ENCODE peak calls at places on chromosomes 12 and 14, in four cellular contexts. N is progenitor cell of endocrine pancreas, J is psoas muscle, A is WTC11. H is an unnamed sample.

GRCh38 chr12:52084491-52085231 is 5.2 kb downstream of the SMIM41 start:
- DNase-seq in A (no peak), N (no peak), J (no peak), H (no peak)

GRCh38 chr12:123973552-123974341 is 732 bp downstream of the ZNF664 start:
- DNase-seq in J (peak; percentile 54), N (peak; percentile 41), A (peak; percentile 58), H (peak; percentile 74)

GRCh38 chr14:104343690-104344640 is 205.6 kb downstream of the KIF26A start:
- DNase-seq in N (no peak), A (peak; percentile 17), J (no peak), H (no peak)

GRCh38 chr12:93638095-93638494 is 39.1 kb upstream of the CRADD start:
- DNase-seq in A (no peak), J (no peak), N (no peak), H (no peak)

GRCh38 chr12:115456946-115457689 is 773.1 kb upstream of the TBX3 start:
- DNase-seq in A (peak; percentile 56), N (no peak), J (no peak), H (no peak)

GRCh38 chr12:63420206-63420644 is 248.1 kb downstream of the DPY19L2 start:
- DNase-seq in N (no peak), J (no peak), A (peak; percentile 80), H (no peak)

GRCh38 chr12:114863911-114864310 is 179.9 kb upstream of the TBX3 start:
- DNase-seq in N (no peak), A (no peak), J (no peak), H (no peak)

GRCh38 chr12:124680863-124681778 is 113.7 kb upstream of the NCOR2 start:
- DNase-seq in J (peak; percentile 73), N (no peak), A (peak; percentile 39), H (no peak)

GRCh38 chr12:18074001-18074400 is 16.0 kb downstream of the RERGL start:
- DNase-seq in J (no peak), N (no peak), A (no peak), H (no peak)

GRCh38 chr12:90497923-90498545 is 456.9 kb downstream of the CCER1 start:
- DNase-seq in J (no peak), N (no peak), A (no peak), H (no peak)

GRCh38 chr14:52351561-52352491 is 37.7 kb downstream of the PTGER2 start:
- DNase-seq in A (no peak), J (no peak), N (no peak), H (no peak)

GRCh38 chr14:90785474-90785873 is 30.8 kb downstream of the TTC7B start:
- DNase-seq in A (peak; percentile 33), N (no peak), J (peak; percentile 63), H (no peak)

GRCh38 chr12:49092086-49092815 is 2.4 kb downstream of the DHH start:
- DNase-seq in N (peak; percentile 35), A (peak; percentile 74), J (peak; percentile 43), H (no peak)

GRCh38 chr14:24430143-24430681 is 458 bp downstream of the KHNYN start:
- DNase-seq in J (peak; percentile 85), A (peak; percentile 70), N (peak; percentile 63), H (no peak)

GRCh38 chr12:113002155-113002554 is 23.8 kb downstream of the OAS2 start:
- DNase-seq in N (no peak), J (no peak), A (no peak), H (no peak)
- TF ChIP-seq CTCF in N (peak; percentile 19), J (no peak), A (no peak), H (no peak)

GRCh38 chr12:80598004-80598606 is 109.3 kb upstream of the MYF6 start:
- DNase-seq in J (no peak), A (peak; percentile 10), N (no peak), H (no peak)
- TF ChIP-seq CTCF in J (no peak), A (peak; percentile 36), N (peak; percentile 52), H (no peak)

DNA sequence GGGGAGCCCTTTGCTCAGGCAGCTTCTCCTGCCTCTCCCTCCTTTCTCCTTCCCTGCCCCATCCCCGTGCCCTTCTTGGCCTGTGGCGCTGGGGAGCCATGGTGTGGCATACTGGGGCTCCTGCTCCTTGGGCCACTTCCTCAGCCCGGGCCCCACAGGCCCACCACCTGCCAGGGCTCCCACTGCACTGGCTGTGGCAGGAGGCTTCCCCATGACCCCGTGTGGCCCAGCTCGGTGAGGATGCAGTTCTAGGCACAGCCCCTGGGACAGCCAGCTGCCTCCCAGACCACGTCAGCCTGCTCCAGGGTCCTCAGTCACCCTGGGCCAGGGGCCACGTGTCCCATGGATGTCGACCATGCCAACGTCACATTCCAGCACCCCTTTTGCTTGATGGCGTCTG is 13.0 kb upstream of the AMN start:
- DNase-seq in A (no peak), J (no peak), N (no peak), H (no peak)
- TF ChIP-seq CTCF in A (no peak), J (no peak), N (no peak), H (no peak)

GRCh38 chr12:40228727-40229126 is 3.9 kb downstream of the LRRK2 start:
- DNase-seq in N (no peak), J (no peak), A (no peak), H (no peak)
- TF ChIP-seq CTCF in N (no peak), J (no peak), A (no peak), H (no peak)

GRCh38 chr12:65300679-65301349 is 22.3 kb downstream of the MSRB3 start:
- DNase-seq in N (no peak), J (no peak), A (peak; percentile 37), H (no peak)
- TF ChIP-seq CTCF in N (peak; percentile 57), J (peak; percentile 32), A (no peak), H (peak; percentile 48)

H was measured in mesothelial cell of epicardium.